ENCODE peak calls at places on chromosomes 16 and 17, in eight cellular contexts. S, X, A, P, N, J, T and Z are unnamed samples.
A peak's percentile ranks its signal among the peaks of the same experiment; 100 is the strongest.

GRCh38 chr16:69077251-69077650 is 28.2 kb upstream of the HAS3 start:
- DNase-seq in S (peak; percentile 55), X (no peak), A (peak; percentile 84), P (no peak), N (peak; percentile 65), J (no peak), T (no peak), Z (no peak)

GRCh38 chr17:2395258-2396170 is 5.3 kb downstream of the MNT start:
- DNase-seq in S (peak; percentile 78), X (no peak), A (peak; percentile 36), P (peak; percentile 37), N (peak; percentile 58), J (no peak), T (peak; percentile 62), Z (no peak)

GRCh38 chr17:22272363-22273146 is 580.2 kb downstream of the KCNJ18 start:
- DNase-seq in S (no peak), X (no peak), A (no peak), P (no peak), N (no peak), J (no peak), T (no peak), Z (no peak)

GRCh38 chr17:37818689-37819088 is 73.8 kb upstream of the HNF1B start:
- DNase-seq in S (peak; percentile 9), X (no peak), A (peak; percentile 87), P (peak; percentile 77), N (peak; percentile 34), J (no peak), T (peak; percentile 42), Z (no peak)

GRCh38 chr16:68658258-68658973 is 13.3 kb downstream of the CDH3 start:
- DNase-seq in S (peak; percentile 78), X (no peak), A (peak; percentile 90), P (peak; percentile 46), N (peak; percentile 64), J (no peak), T (peak; percentile 64), Z (no peak)

GRCh38 chr17:57830880-57831279 is 19.0 kb downstream of the MRPS23 start:
- DNase-seq in S (no peak), X (no peak), A (no peak), P (no peak), N (no peak), J (no peak), T (no peak), Z (no peak)

GRCh38 chr17:83133302-83134121 is 54.1 kb downstream of the METRNL start:
- DNase-seq in S (peak; percentile 43), X (peak; percentile 31), A (no peak), P (no peak), N (no peak), J (no peak), T (no peak), Z (no peak)

GRCh38 chr16:69150146-69150865 is 17.9 kb downstream of the UTP4 start:
- DNase-seq in S (peak; percentile 88), X (no peak), A (peak; percentile 58), P (peak; percentile 68), N (peak; percentile 87), J (peak; percentile 11), T (peak; percentile 92), Z (peak; percentile 69)

GRCh38 chr17:29848737-29849136 is 81.3 kb downstream of the SSH2 start:
- DNase-seq in S (no peak), X (no peak), A (peak; percentile 60), P (no peak), N (peak; percentile 27), J (no peak), T (no peak), Z (no peak)

GRCh38 chr16:11155284-11155806 is 100.7 kb downstream of the SOCS1 start:
- DNase-seq in S (no peak), X (no peak), A (peak; percentile 97), P (no peak), N (peak; percentile 82), J (no peak), T (peak; percentile 26), Z (no peak)

GRCh38 chr16:5207001-5207523 is 109.5 kb upstream of the EEF2KMT start:
- DNase-seq in S (no peak), X (no peak), A (no peak), P (no peak), N (no peak), J (no peak), T (no peak), Z (no peak)

GRCh38 chr16:67882374-67883145 is 2.1 kb upstream of the NRN1L start:
- DNase-seq in S (peak; percentile 40), X (no peak), A (no peak), P (no peak), N (no peak), J (no peak), T (no peak), Z (no peak)

GRCh38 chr17:7982666-7983065 is 19.7 kb upstream of the GUCY2D start:
- DNase-seq in S (peak; percentile 63), X (no peak), A (peak; percentile 40), P (no peak), N (peak; percentile 44), J (no peak), T (peak; percentile 55), Z (no peak)

DNA sequence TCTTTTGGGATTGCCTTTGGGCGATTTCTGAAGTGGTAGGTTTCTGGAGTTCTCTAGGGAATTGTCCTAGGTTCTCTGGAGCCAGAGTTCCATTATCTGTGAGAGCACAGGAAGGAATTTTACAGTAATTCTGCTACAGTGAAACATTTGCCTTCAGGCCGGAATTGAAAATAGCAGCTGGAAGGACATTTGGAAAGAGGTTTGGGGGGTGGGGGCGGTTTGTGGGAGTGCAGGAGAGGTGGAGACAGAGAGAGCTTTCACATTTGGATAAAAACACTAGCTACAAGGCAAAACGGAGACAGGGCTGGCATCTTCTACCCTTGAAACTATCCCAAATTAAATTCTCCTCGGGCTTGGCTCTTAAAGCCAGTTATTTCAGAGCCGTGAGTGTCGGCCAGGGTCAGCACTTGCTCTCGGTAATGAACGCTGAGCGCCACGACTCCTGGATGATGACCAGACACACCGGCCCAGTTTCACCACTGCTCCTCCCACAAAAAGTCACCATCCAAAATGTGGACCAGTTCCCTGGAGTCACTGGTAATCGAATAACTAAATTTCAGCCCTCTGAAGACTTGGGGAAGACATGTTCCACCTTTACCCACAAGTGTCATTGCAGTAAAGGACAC is 67.7 kb upstream of the TANC2 start:
- DNase-seq in S (peak; percentile 61), X (no peak), A (no peak), P (no peak), N (peak; percentile 38), J (no peak), T (peak; percentile 40), Z (no peak)
- TF ChIP-seq CTCF in S (no peak), X (no peak), A (no peak), P (no peak), N (no peak), J (no peak), T (no peak), Z (no peak)

GRCh38 chr16:88985521-88985920 is 8.5 kb upstream of the CBFA2T3 start:
- DNase-seq in S (no peak), X (no peak), A (no peak), P (no peak), N (no peak), J (no peak), T (no peak), Z (no peak)
- TF ChIP-seq CTCF in S (no peak), X (no peak), A (no peak), P (no peak), N (no peak), J (no peak), T (no peak), Z (no peak)

GRCh38 chr16:1763521-1764511 is 7.5 kb downstream of the NME3 start:
- DNase-seq in S (peak; percentile 43), X (no peak), A (peak; percentile 35), P (no peak), N (peak; percentile 24), J (no peak), T (no peak), Z (peak; percentile 76)
- TF ChIP-seq CTCF in S (peak; percentile 14), X (no peak), A (no peak), P (peak; percentile 15), N (peak; percentile 35), J (no peak), T (peak; percentile 72), Z (peak; percentile 56)

DNA sequence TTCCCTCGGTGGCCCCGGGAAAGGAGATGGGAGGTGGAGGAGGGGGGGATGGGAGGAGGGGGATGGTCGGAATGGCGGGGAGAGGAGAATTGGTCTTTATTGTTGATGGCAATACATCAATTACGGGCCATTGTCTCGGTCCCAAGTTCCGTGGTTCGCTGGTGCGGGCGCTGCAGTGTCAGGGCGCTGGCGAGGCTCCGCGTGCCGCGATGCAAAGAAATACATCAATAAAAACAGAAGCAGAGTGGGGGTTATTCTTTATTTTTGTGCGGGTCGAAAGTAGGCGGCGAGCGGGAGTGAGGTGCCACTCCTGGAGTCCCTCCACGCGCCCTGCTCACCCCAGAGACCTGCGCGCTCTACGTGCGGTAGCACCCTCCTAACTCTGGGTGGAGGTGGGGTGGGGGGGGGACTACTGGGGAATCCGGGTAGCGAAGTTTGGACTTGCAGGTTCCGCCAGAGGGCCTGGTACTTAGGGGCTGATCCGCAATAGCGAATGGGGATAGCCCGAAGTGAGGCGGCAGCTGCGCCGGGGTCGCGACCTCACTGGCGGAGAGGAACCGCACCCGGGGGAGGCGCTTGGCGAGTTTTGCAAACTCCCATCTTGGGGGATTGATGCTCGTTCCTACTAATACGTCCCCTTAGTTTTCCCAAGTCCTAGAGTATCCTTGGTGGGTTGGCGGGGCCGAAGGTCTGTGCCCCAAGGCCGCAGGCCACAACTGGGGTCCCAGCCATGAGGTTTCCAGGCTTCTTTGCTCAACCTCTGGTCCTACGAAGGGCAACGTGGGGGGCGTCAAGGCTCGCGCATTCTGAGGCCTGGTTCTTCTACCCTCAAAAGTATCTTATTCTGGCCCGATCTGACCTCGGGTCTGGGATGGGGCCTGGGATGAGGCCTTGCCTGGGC is 3.5 kb upstream of the SALL1 start:
- DNase-seq in S (no peak), X (no peak), A (peak; percentile 57), P (no peak), N (no peak), J (no peak), T (no peak), Z (peak; percentile 22)
- TF ChIP-seq CTCF in S (no peak), X (no peak), A (no peak), P (no peak), N (no peak), J (no peak), T (no peak), Z (no peak)

GRCh38 chr16:661184-661821 is 6.6 kb upstream of the RHOT2 start:
- DNase-seq in S (no peak), X (no peak), A (no peak), P (no peak), N (no peak), J (no peak), T (no peak), Z (no peak)
- TF ChIP-seq CTCF in S (no peak), X (peak; percentile 2), A (no peak), P (no peak), N (no peak), J (no peak), T (no peak), Z (peak; percentile 9)

GRCh38 chr16:84816485-84816884 is 3.3 kb upstream of the CRISPLD2 start:
- DNase-seq in S (no peak), X (no peak), A (no peak), P (no peak), N (no peak), J (no peak), T (no peak), Z (no peak)
- TF ChIP-seq CTCF in S (no peak), X (no peak), A (no peak), P (no peak), N (no peak), J (no peak), T (no peak), Z (no peak)